ENCODE peak calls at places on chromosomes 16 and 17, in five cellular contexts. One of them, this sample, is unnamed.

GRCh38 chr17:61294777-61295176 is 104.9 kb upstream of the TBX2 start:
- DNase-seq in heart left ventricle: no peak
- DNase-seq in kidney epithelial cell: peak
- DNase-seq in fibroblast of lung: peak
- DNase-seq in gastrocnemius medialis: no peak
- DNase-seq in this sample: peak

GRCh38 chr16:54361813-54362212 is 75.2 kb upstream of the IRX3 start:
- DNase-seq in heart left ventricle: no peak
- DNase-seq in kidney epithelial cell: no peak
- DNase-seq in fibroblast of lung: no peak
- DNase-seq in gastrocnemius medialis: no peak
- DNase-seq in this sample: no peak

GRCh38 chr17:17959520-17960361 is 12.5 kb downstream of the TOM1L2 start:
- DNase-seq in heart left ventricle: no peak
- DNase-seq in kidney epithelial cell: peak
- DNase-seq in fibroblast of lung: peak
- DNase-seq in gastrocnemius medialis: no peak
- DNase-seq in this sample: no peak

GRCh38 chr17:49890077-49890821 is 42.4 kb upstream of the TAC4 start:
- DNase-seq in heart left ventricle: peak
- DNase-seq in kidney epithelial cell: no peak
- DNase-seq in fibroblast of lung: no peak
- DNase-seq in gastrocnemius medialis: no peak
- DNase-seq in this sample: no peak

GRCh38 chr16:23801387-23801786 is 34.4 kb upstream of the PRKCB start:
- DNase-seq in heart left ventricle: peak
- DNase-seq in kidney epithelial cell: no peak
- DNase-seq in fibroblast of lung: peak
- DNase-seq in gastrocnemius medialis: peak
- DNase-seq in this sample: peak

GRCh38 chr17:4340914-4341615 is 25.4 kb downstream of the UBE2G1 start:
- DNase-seq in heart left ventricle: no peak
- DNase-seq in kidney epithelial cell: no peak
- DNase-seq in fibroblast of lung: no peak
- DNase-seq in gastrocnemius medialis: peak
- DNase-seq in this sample: no peak

GRCh38 chr16:67562526-67562917 is at the start of gene CTCF:
- DNase-seq in heart left ventricle: peak
- DNase-seq in kidney epithelial cell: no peak
- DNase-seq in fibroblast of lung: peak
- DNase-seq in gastrocnemius medialis: peak
- DNase-seq in this sample: peak

GRCh38 chr16:22672830-22673210 is 141.1 kb upstream of the HS3ST2 start:
- DNase-seq in heart left ventricle: no peak
- DNase-seq in kidney epithelial cell: no peak
- DNase-seq in fibroblast of lung: no peak
- DNase-seq in gastrocnemius medialis: no peak
- DNase-seq in this sample: no peak

GRCh38 chr17:81057079-81057730 is 22.3 kb downstream of the BAIAP2 start:
- DNase-seq in heart left ventricle: peak
- DNase-seq in kidney epithelial cell: no peak
- DNase-seq in fibroblast of lung: peak
- DNase-seq in gastrocnemius medialis: peak
- DNase-seq in this sample: no peak

GRCh38 chr16:54397190-54397835 is 110.7 kb upstream of the IRX3 start:
- DNase-seq in heart left ventricle: no peak
- DNase-seq in kidney epithelial cell: no peak
- DNase-seq in fibroblast of lung: no peak
- DNase-seq in gastrocnemius medialis: no peak
- DNase-seq in this sample: peak

GRCh38 chr17:63526861-63527260 is 3.7 kb downstream of the KCNH6 start:
- DNase-seq in heart left ventricle: no peak
- DNase-seq in kidney epithelial cell: no peak
- DNase-seq in fibroblast of lung: no peak
- DNase-seq in gastrocnemius medialis: no peak
- DNase-seq in this sample: no peak

GRCh38 chr17:65079489-65079900 is 23.0 kb upstream of the GNA13 start:
- DNase-seq in heart left ventricle: no peak
- DNase-seq in kidney epithelial cell: no peak
- DNase-seq in fibroblast of lung: no peak
- DNase-seq in gastrocnemius medialis: no peak
- DNase-seq in this sample: no peak

GRCh38 chr17:1627219-1627986 is 1.2 kb downstream of the SLC43A2 start:
- DNase-seq in heart left ventricle: no peak
- DNase-seq in kidney epithelial cell: no peak
- DNase-seq in fibroblast of lung: no peak
- DNase-seq in gastrocnemius medialis: peak
- DNase-seq in this sample: no peak

GRCh38 chr17:1626333-1626732 is 2.3 kb downstream of the SLC43A2 start:
- DNase-seq in heart left ventricle: no peak
- DNase-seq in kidney epithelial cell: no peak
- DNase-seq in fibroblast of lung: no peak
- DNase-seq in gastrocnemius medialis: no peak
- DNase-seq in this sample: no peak

GRCh38 chr17:1629647-1630310 is 1.1 kb upstream of the SLC43A2 start:
- DNase-seq in heart left ventricle: peak
- DNase-seq in kidney epithelial cell: no peak
- DNase-seq in fibroblast of lung: no peak
- DNase-seq in gastrocnemius medialis: peak
- DNase-seq in this sample: no peak

GRCh38 chr17:1628856-1629646 is 417 bp upstream of the SLC43A2 start:
- DNase-seq in heart left ventricle: peak
- DNase-seq in kidney epithelial cell: no peak
- DNase-seq in fibroblast of lung: peak
- DNase-seq in gastrocnemius medialis: peak
- DNase-seq in this sample: peak

DNA sequence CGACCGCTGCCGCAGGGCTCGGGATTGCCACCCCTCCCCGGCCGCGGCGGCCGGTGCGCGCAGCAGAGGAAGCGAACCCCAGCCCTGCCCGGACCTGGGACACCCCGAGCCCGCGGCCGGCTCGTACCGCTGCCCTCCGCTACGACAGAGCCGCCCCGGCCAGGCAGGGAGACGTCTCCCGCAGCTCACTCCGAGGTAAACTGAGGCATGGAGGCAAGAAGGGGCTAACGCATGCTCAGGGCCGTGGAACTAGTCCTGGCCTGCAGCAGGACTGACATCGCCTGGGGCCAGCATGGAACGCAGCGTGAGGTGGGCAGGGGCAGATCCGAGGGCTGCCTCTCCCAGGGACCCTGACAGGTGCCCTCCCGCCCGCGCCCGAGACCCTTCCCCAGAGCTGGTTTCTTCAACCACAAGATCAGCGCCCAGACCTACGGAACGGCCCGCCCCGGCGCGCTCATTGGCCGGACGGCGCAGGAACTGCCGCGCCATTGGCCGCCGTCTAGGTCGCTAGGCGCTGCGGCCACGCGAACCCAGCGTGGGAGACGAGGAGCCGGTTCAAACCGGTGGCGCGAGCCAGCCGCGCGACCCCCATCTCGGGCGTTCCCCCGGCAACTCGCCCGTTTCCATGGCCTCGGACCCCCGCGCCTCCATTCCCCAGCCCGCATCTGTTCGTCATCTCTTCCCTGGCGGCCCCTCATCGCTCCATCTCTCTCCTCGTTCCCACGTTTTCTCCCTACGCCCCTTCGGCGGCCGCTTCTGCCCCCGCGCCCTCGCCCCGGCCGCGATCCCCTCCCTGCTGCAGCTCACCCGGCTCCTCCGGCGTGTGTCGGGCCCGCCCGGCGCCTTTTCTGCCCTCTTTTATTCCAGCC is at the start of gene SLC43A2:
- DNase-seq in heart left ventricle: peak
- DNase-seq in kidney epithelial cell: no peak
- DNase-seq in fibroblast of lung: peak
- DNase-seq in gastrocnemius medialis: peak
- DNase-seq in this sample: peak
- H3K4me3 ChIP-seq in heart left ventricle: peak
- H3K4me3 ChIP-seq in kidney epithelial cell: peak
- H3K4me3 ChIP-seq in fibroblast of lung: peak
- H3K4me3 ChIP-seq in gastrocnemius medialis: peak
- H3K4me3 ChIP-seq in this sample: peak

GRCh38 chr16:78094166-78094565 is 5.3 kb upstream of the WWOX start:
- DNase-seq in heart left ventricle: no peak
- DNase-seq in kidney epithelial cell: no peak
- DNase-seq in fibroblast of lung: peak
- DNase-seq in gastrocnemius medialis: no peak
- DNase-seq in this sample: no peak
- TF ChIP-seq CTCF in heart left ventricle: no peak
- TF ChIP-seq CTCF in kidney epithelial cell: no peak
- TF ChIP-seq CTCF in fibroblast of lung: peak
- TF ChIP-seq CTCF in gastrocnemius medialis: no peak
- TF ChIP-seq CTCF in this sample: no peak

GRCh38 chr16:88974080-88974479 is 2.9 kb downstream of the CBFA2T3 start:
- DNase-seq in heart left ventricle: no peak
- DNase-seq in kidney epithelial cell: no peak
- DNase-seq in fibroblast of lung: no peak
- DNase-seq in gastrocnemius medialis: no peak
- DNase-seq in this sample: no peak
- H3K4me3 ChIP-seq in heart left ventricle: no peak
- H3K4me3 ChIP-seq in kidney epithelial cell: no peak
- H3K4me3 ChIP-seq in fibroblast of lung: no peak
- H3K4me3 ChIP-seq in gastrocnemius medialis: no peak
- H3K4me3 ChIP-seq in this sample: no peak

GRCh38 chr17:78112508-78113471 is 15.8 kb downstream of the TMC6 start:
- DNase-seq in heart left ventricle: peak
- DNase-seq in kidney epithelial cell: no peak
- DNase-seq in fibroblast of lung: peak
- DNase-seq in gastrocnemius medialis: no peak
- DNase-seq in this sample: peak
- TF ChIP-seq CTCF in heart left ventricle: peak
- TF ChIP-seq CTCF in kidney epithelial cell: peak
- TF ChIP-seq CTCF in fibroblast of lung: peak
- TF ChIP-seq CTCF in gastrocnemius medialis: peak
- TF ChIP-seq CTCF in this sample: peak